ENCODE peak calls at places on chromosome 4, in nine cellular contexts. F is RCC 7860; K is activated naive CD4-positive, alpha-beta T cell treated with anti-CD3 and anti-CD28 coated beads for 36 hours; G is effector CD4-positive, alpha-beta T cell; Y is NCI-H2107; W is stimulated activated CD4-positive, alpha-beta T cell treated with anti-CD3 and anti-CD28 coated beads, Interleukin-4, amount 100 ng/mL, for 4 hours; J is neural progenitor cell; H is progenitor cell of endocrine pancreas; S is tibial nerve. I is an unnamed sample.

GRCh38 chr4:142683503-142683902 is 162.6 kb downstream of the INPP4B start:
- DNase-seq in J (no peak), S (no peak), H (no peak), G (no peak), F (no peak), Y (no peak), W (no peak), K (no peak), I (no peak)

GRCh38 chr4:41744572-41745291 is 3.8 kb downstream of the PHOX2B start:
- DNase-seq in G (no peak), H (no peak), J (peak; percentile 10), F (no peak), Y (no peak), K (no peak), S (no peak), W (no peak), I (no peak)

GRCh38 chr4:149145803-149146202 is 669.8 kb downstream of the IQCM start:
- DNase-seq in F (peak; percentile 24), W (no peak), G (no peak), K (no peak), Y (no peak), S (no peak), J (no peak), H (no peak), I (no peak)

GRCh38 chr4:102761478-102761790 is 666 bp upstream of the MANBA start:
- DNase-seq in J (no peak), Y (no peak), S (peak; percentile 24), F (no peak), K (peak; percentile 35), H (no peak), W (no peak), G (no peak), I (no peak)

GRCh38 chr4:14254806-14255445 is 627.4 kb upstream of the BOD1L1 start:
- DNase-seq in J (no peak), F (no peak), W (no peak), K (no peak), Y (no peak), H (no peak), G (no peak), S (no peak), I (no peak)

GRCh38 chr4:137267024-137267423 is 265.3 kb downstream of the PCDH18 start:
- DNase-seq in K (no peak), Y (no peak), F (peak; percentile 11), G (no peak), H (no peak), J (no peak), S (no peak), W (no peak), I (no peak)

GRCh38 chr4:151676301-151676700 is 84.5 kb downstream of the GATB start:
- DNase-seq in K (no peak), F (peak; percentile 38), S (no peak), G (no peak), Y (no peak), J (no peak), H (no peak), W (no peak), I (no peak)

GRCh38 chr4:15343000-15343399 is 84.8 kb upstream of the C1QTNF7 start:
- DNase-seq in Y (no peak), J (no peak), G (no peak), K (no peak), W (no peak), H (no peak), S (no peak), F (no peak), I (no peak)

GRCh38 chr4:87941537-87942392 is 33.7 kb upstream of the SPP1 start:
- DNase-seq in S (no peak), H (no peak), W (no peak), Y (no peak), F (no peak), K (no peak), G (no peak), J (no peak), I (no peak)

GRCh38 chr4:165515201-165515600 is 136.4 kb downstream of the CPE start:
- DNase-seq in Y (no peak), G (no peak), K (no peak), F (no peak), J (no peak), H (no peak), W (no peak), S (no peak), I (no peak)

GRCh38 chr4:47485047-47485692 is at the start of gene ATP10D:
- DNase-seq in H (peak; percentile 82), K (peak; percentile 82), Y (peak; percentile 7), G (peak; percentile 56), F (peak; percentile 84), S (peak; percentile 88), J (peak; percentile 95), W (peak; percentile 67), I (peak; percentile 91)

GRCh38 chr4:87944967-87945366 is 30.5 kb upstream of the SPP1 start:
- DNase-seq in F (no peak), H (no peak), K (no peak), Y (no peak), S (no peak), J (no peak), W (no peak), G (no peak), I (no peak)

GRCh38 chr4:108030332-108030731 is 40.6 kb downstream of the HADH start:
- DNase-seq in G (peak; percentile 60), S (peak; percentile 32), J (peak; percentile 76), H (no peak), K (peak; percentile 92), F (no peak), W (peak; percentile 58), Y (no peak), I (no peak)

GRCh38 chr4:28557755-28558154 is 1697.1 kb downstream of the STIM2 start:
- DNase-seq in H (no peak), G (no peak), J (no peak), S (no peak), W (no peak), Y (no peak), F (no peak), K (no peak), I (no peak)

GRCh38 chr4:1639299-1639868 is 44.7 kb downstream of the FAM53A start:
- DNase-seq in J (no peak), G (no peak), F (no peak), Y (no peak), W (no peak), H (no peak), S (no peak), K (no peak), I (no peak)

GRCh38 chr4:879730-880079 is 52.4 kb downstream of the GAK start:
- DNase-seq in W (peak; percentile 56), G (no peak), Y (no peak), F (no peak), S (no peak), K (peak; percentile 84), H (no peak), J (no peak), I (no peak)

GRCh38 chr4:158763462-158763861 is 5.4 kb upstream of the FNIP2 start:
- DNase-seq in H (no peak), W (no peak), G (no peak), S (no peak), F (no peak), Y (no peak), J (no peak), K (no peak), I (no peak)

GRCh38 chr4:100933628-100934027 is 413.7 kb downstream of the PPP3CA start:
- DNase-seq in S (no peak), H (no peak), F (no peak), K (no peak), Y (no peak), J (no peak), W (no peak), G (no peak), I (no peak)

GRCh38 chr4:60223098-60223497 is 977.0 kb upstream of the ADGRL3 start:
- DNase-seq in W (no peak), G (no peak), H (no peak), F (no peak), Y (no peak), K (no peak), J (no peak), S (no peak), I (no peak)

GRCh38 chr4:61094854-61095598 is 105.1 kb upstream of the ADGRL3 start:
- DNase-seq in Y (no peak), G (no peak), W (no peak), H (no peak), K (no peak), F (no peak), J (no peak), S (no peak), I (no peak)

GRCh38 chr4:173243321-173243720 is 74.7 kb downstream of the GALNT7 start:
- DNase-seq in W (no peak), K (no peak), H (no peak), F (peak; percentile 59), S (no peak), Y (no peak), G (no peak), J (no peak), I (no peak)

GRCh38 chr4:54255881-54256280 is 26.8 kb downstream of the PDGFRA start:
- DNase-seq in F (no peak), S (no peak), W (no peak), H (no peak), G (no peak), Y (no peak), J (no peak), K (no peak), I (no peak)

GRCh38 chr4:21195682-21196081 is 495.4 kb downstream of the PACRGL start:
- DNase-seq in G (no peak), W (no peak), J (no peak), S (no peak), F (no peak), K (no peak), Y (no peak), H (no peak), I (no peak)

GRCh38 chr4:70600305-70600704 is 8.2 kb downstream of the AMBN start:
- DNase-seq in K (no peak), F (no peak), Y (no peak), W (no peak), H (no peak), J (no peak), G (no peak), S (no peak), I (no peak)

GRCh38 chr4:146267826-146268225 is 53.5 kb downstream of the REELD1 start:
- DNase-seq in J (no peak), K (no peak), Y (no peak), W (no peak), G (no peak), H (no peak), F (no peak), S (no peak), I (no peak)

GRCh38 chr4:69970071-69970470 is 4.5 kb upstream of the CSN2 start:
- DNase-seq in J (no peak), K (no peak), G (no peak), W (no peak), Y (no peak), H (no peak), S (no peak), F (no peak), I (no peak)

GRCh38 chr4:6258741-6259140 is 10.9 kb upstream of the WFS1 start:
- DNase-seq in S (no peak), Y (no peak), H (no peak), K (no peak), F (no peak), W (no peak), J (no peak), G (no peak), I (no peak)

GRCh38 chr4:67327245-67327860 is 217.9 kb downstream of the CENPC start:
- DNase-seq in J (peak; percentile 82), F (peak; percentile 28), Y (peak; percentile 22), K (peak; percentile 67), S (peak; percentile 82), G (peak; percentile 16), H (peak; percentile 51), W (peak; percentile 28), I (peak; percentile 19)

GRCh38 chr4:175536852-175537453 is 275.1 kb downstream of the GPM6A start:
- DNase-seq in H (no peak), W (no peak), S (no peak), G (no peak), K (no peak), Y (no peak), J (peak; percentile 62), F (peak; percentile 36), I (no peak)

GRCh38 chr4:180418819-180419531 is 1824.2 kb upstream of the TENM3 start:
- DNase-seq in G (no peak), J (no peak), W (no peak), F (no peak), K (no peak), H (no peak), Y (no peak), S (no peak), I (no peak)

GRCh38 chr4:152363086-152363485 is 172.8 kb downstream of the FBXW7 start:
- DNase-seq in W (no peak), F (no peak), G (no peak), Y (no peak), J (no peak), H (no peak), K (no peak), S (no peak), I (no peak)

I was measured in breast epithelium.